ENCODE peak calls at places on chromosomes 5 and 9, in five cellular contexts. P is GM23338, V is upper lobe of left lung, D is suprapubic skin, X is GM12891. Y is an unnamed sample.

GRCh38 chr9:112112941-112113399 is 62.1 kb downstream of the SUSD1 start:
- DNase-seq in P (peak), V (no peak), D (no peak), X (no peak), Y (peak)

GRCh38 chr5:142398719-142399034 is 73.9 kb upstream of the SPRY4 start:
- DNase-seq in P (no peak), V (no peak), D (no peak), X (no peak), Y (no peak)

GRCh38 chr9:34929506-34930102 is 28.5 kb upstream of the PHF24 start:
- DNase-seq in P (peak), V (no peak), D (no peak), X (peak), Y (no peak)

GRCh38 chr5:54743997-54744788 is 226.6 kb downstream of the SNX18 start:
- DNase-seq in P (peak), V (no peak), D (no peak), X (peak), Y (peak)

GRCh38 chr9:36141288-36141687 is 4.8 kb downstream of the GLIPR2 start:
- DNase-seq in P (peak), V (no peak), D (no peak), X (no peak), Y (no peak)

GRCh38 chr5:151363673-151364072 is 16.3 kb upstream of the SLC36A2 start:
- DNase-seq in P (no peak), V (no peak), D (no peak), X (no peak), Y (no peak)

GRCh38 chr5:36240779-36241635 is 718 bp downstream of the NADK2 start:
- DNase-seq in P (peak), V (peak), D (peak), X (peak), Y (peak)

GRCh38 chr9:104961238-104961637 is 33.3 kb upstream of the ABCA1 start:
- DNase-seq in P (peak), V (no peak), D (no peak), X (peak), Y (no peak)

GRCh38 chr5:143315929-143316328 is 87.6 kb downstream of the NR3C1 start:
- DNase-seq in P (peak), V (no peak), D (no peak), X (no peak), Y (no peak)

GRCh38 chr5:169909945-169910344 is 70.3 kb downstream of the INSYN2B start:
- DNase-seq in P (no peak), V (no peak), D (no peak), X (no peak), Y (no peak)

GRCh38 chr5:8628521-8628920 is 759.6 kb downstream of the MTRR start:
- DNase-seq in P (no peak), V (no peak), D (no peak), X (no peak), Y (no peak)

DNA sequence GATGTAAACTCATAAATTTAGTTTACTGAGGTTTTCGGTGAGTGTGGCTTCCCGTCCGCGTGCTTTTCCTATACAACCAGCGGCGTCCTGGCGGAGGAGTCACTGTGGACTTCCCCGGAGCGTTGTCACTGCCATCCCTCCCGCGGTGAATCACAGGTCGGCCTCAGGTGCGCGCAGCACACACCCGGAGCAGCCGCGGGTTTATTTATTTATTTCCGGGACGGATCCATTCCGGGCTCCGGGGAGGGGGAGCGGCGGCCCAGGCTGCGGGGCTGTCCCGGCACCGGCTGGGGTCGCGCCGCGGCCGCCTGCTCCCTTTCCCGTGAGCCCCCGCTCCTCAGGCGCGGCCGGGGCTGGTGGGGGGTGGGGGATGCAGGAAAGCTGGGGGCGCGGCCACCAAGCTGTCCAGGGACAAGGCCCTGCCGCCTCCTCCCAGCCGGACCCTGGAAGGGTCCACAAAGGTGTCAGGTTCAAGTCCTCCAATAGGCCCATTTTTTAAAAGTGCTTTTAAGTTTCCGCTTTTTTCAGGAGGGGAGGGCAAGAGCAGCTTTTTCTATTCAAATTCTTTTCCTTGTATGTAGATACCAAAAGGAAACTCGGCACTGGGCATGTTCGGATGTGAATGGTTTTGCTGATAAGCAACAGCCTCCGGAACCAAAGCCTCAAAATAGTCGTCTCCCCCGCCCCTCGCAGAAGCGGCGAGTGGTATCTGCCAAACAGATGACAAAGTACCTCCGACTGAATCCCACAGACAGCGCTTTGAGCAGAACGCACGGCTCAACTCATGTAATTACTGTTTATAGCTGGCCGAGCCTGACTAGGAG is 192.5 kb downstream of the CD180 start:
- DNase-seq in P (peak), V (peak), D (peak), X (no peak), Y (peak)
- TF ChIP-seq POLR2AphosphoS5 in P (no peak), V (peak), D (peak), X (no peak), Y (peak)

GRCh38 chr9:127987103-127987614 is 6.4 kb upstream of the EEIG1 start:
- DNase-seq in P (no peak), V (no peak), D (no peak), X (no peak), Y (no peak)
- TF ChIP-seq POLR2AphosphoS5 in P (no peak), V (no peak), D (no peak), X (no peak), Y (no peak)

DNA sequence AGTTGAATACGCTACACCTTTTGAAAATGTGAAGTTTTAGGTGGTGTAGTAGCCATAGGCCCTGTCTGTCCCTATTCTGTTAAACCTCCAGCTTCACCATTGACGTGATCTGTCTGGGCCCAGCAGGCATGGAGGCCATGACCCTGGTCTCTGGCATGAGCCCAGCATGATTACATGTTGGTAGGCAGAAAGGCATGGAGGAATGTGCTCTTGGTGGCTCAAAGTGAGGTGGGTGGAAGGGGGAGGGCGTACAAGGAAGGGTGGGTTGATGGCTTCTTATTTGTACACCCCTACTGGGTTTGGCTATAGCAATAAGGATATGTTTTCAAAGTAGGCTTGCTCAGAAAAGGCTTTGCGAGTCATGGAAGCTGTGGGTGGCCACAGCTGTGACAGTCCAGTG is 23.8 kb downstream of the RALGPS1 start:
- DNase-seq in P (no peak), V (no peak), D (no peak), X (no peak), Y (no peak)
- TF ChIP-seq POLR2AphosphoS5 in P (no peak), V (no peak), D (no peak), X (no peak), Y (no peak)

GRCh38 chr9:123168526-123168925 is 99.9 kb downstream of the STRBP start:
- DNase-seq in P (peak), V (no peak), D (no peak), X (no peak), Y (no peak)
- TF ChIP-seq POLR2AphosphoS5 in P (no peak), V (no peak), D (no peak), X (no peak), Y (no peak)

GRCh38 chr5:140114341-140115185 is 654 bp downstream of the PURA start:
- DNase-seq in P (peak), V (peak), D (peak), X (no peak), Y (peak)
- TF ChIP-seq POLR2AphosphoS5 in P (no peak), V (peak), D (no peak), X (no peak), Y (peak)

DNA sequence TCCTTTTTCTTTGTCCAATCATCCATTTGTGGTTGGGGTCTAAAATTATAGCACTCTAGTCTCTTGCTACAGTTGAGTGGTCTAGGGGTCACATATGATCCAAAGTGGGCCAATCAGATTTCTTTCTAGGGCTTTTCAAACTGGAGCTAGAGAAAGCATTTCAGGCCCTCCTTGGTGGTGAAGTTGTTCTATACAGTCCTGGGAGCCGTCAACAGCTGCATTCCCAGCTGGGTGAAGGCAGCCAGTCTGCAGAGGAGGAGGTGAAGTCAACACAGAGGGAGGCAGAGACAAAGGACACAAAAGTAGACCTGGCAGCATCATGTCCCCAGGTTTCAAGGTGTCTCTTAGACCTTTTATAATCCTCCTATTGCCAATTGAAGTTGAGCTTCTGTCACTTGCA is 518.2 kb downstream of the BNC2 start:
- DNase-seq in P (no peak), V (no peak), D (no peak), X (no peak), Y (no peak)
- TF ChIP-seq POLR2AphosphoS5 in P (no peak), V (no peak), D (no peak), X (no peak), Y (no peak)

Y was measured in esophagus muscularis mucosa.